ENCODE peak calls at places on chromosome 6, in four cellular contexts. One of them, this sample, is unnamed. For H3K27me3, the result is how much of the 10 kb centered on the place peaks cover.

GRCh38 chr6:27630727-27631613 is 158.1 kb upstream of the ZNF184 start:
- DNase-seq in heart left ventricle: no peak
- DNase-seq in lower lobe of right lung: no peak
- DNase-seq in neuronal stem cell: peak
- DNase-seq in this sample: no peak

GRCh38 chr6:52640170-52640569 is 30.7 kb upstream of the TMEM14A start:
- DNase-seq in heart left ventricle: no peak
- DNase-seq in lower lobe of right lung: no peak
- DNase-seq in neuronal stem cell: no peak
- DNase-seq in this sample: no peak

GRCh38 chr6:120869397-120869796 is 464.9 kb downstream of the TBC1D32 start:
- DNase-seq in neuronal stem cell: peak
- DNase-seq in lower lobe of right lung: no peak
- DNase-seq in heart left ventricle: no peak
- DNase-seq in this sample: no peak

GRCh38 chr6:151430886-151431285 is 21.0 kb downstream of the RMND1 start:
- DNase-seq in heart left ventricle: no peak
- DNase-seq in neuronal stem cell: peak
- DNase-seq in lower lobe of right lung: no peak
- DNase-seq in this sample: no peak

GRCh38 chr6:40947876-40948514 is 91.0 kb downstream of the UNC5CL start:
- DNase-seq in lower lobe of right lung: no peak
- DNase-seq in neuronal stem cell: no peak
- DNase-seq in heart left ventricle: no peak
- DNase-seq in this sample: no peak

GRCh38 chr6:34806738-34807453 is 15.0 kb downstream of the BLTP3A start:
- DNase-seq in lower lobe of right lung: no peak
- DNase-seq in heart left ventricle: no peak
- DNase-seq in neuronal stem cell: no peak
- DNase-seq in this sample: no peak

GRCh38 chr6:81590314-81590691 is 162.2 kb downstream of the TENT5A start:
- DNase-seq in lower lobe of right lung: no peak
- DNase-seq in neuronal stem cell: no peak
- DNase-seq in heart left ventricle: no peak
- DNase-seq in this sample: no peak

GRCh38 chr6:134351615-134352474 is 33.9 kb upstream of the SGK1 start:
- DNase-seq in lower lobe of right lung: no peak
- DNase-seq in neuronal stem cell: no peak
- DNase-seq in heart left ventricle: no peak
- DNase-seq in this sample: no peak

GRCh38 chr6:5159162-5159561 is 74.0 kb downstream of the PPP1R3G start:
- DNase-seq in neuronal stem cell: no peak
- DNase-seq in heart left ventricle: no peak
- DNase-seq in lower lobe of right lung: no peak
- DNase-seq in this sample: no peak

GRCh38 chr6:135240711-135241110 is 59.6 kb downstream of the MYB start:
- DNase-seq in lower lobe of right lung: no peak
- DNase-seq in neuronal stem cell: no peak
- DNase-seq in heart left ventricle: no peak
- DNase-seq in this sample: no peak

GRCh38 chr6:72418495-72418894 is 203.4 kb upstream of the KCNQ5 start:
- DNase-seq in lower lobe of right lung: no peak
- DNase-seq in heart left ventricle: no peak
- DNase-seq in neuronal stem cell: peak
- DNase-seq in this sample: no peak

GRCh38 chr6:31053873-31054272 is 43.6 kb downstream of the MUC22 start:
- DNase-seq in neuronal stem cell: no peak
- DNase-seq in lower lobe of right lung: no peak
- DNase-seq in heart left ventricle: no peak
- DNase-seq in this sample: no peak

GRCh38 chr6:110355727-110356126 is 2.4 kb downstream of the METTL24 start:
- DNase-seq in neuronal stem cell: no peak
- DNase-seq in lower lobe of right lung: no peak
- DNase-seq in heart left ventricle: no peak
- DNase-seq in this sample: no peak

GRCh38 chr6:16181429-16182359 is 52.8 kb downstream of the MYLIP start:
- DNase-seq in heart left ventricle: no peak
- DNase-seq in lower lobe of right lung: peak
- DNase-seq in neuronal stem cell: no peak
- DNase-seq in this sample: no peak

GRCh38 chr6:32291549-32291948 is 67.7 kb upstream of the NOTCH4 start:
- DNase-seq in lower lobe of right lung: no peak
- DNase-seq in neuronal stem cell: no peak
- DNase-seq in heart left ventricle: no peak
- DNase-seq in this sample: no peak

GRCh38 chr6:42514746-42515145 is 49.1 kb upstream of the UBR2 start:
- DNase-seq in lower lobe of right lung: no peak
- DNase-seq in heart left ventricle: no peak
- DNase-seq in neuronal stem cell: no peak
- DNase-seq in this sample: no peak

GRCh38 chr6:41731561-41732086 is 3.8 kb downstream of the TFEB start:
- DNase-seq in heart left ventricle: peak
- DNase-seq in lower lobe of right lung: peak
- DNase-seq in neuronal stem cell: no peak
- DNase-seq in this sample: peak

GRCh38 chr6:126786262-126786661 is 332.2 kb upstream of the RSPO3 start:
- DNase-seq in lower lobe of right lung: no peak
- DNase-seq in neuronal stem cell: no peak
- DNase-seq in heart left ventricle: no peak
- DNase-seq in this sample: no peak

GRCh38 chr6:32436995-32437836 is 2.5 kb upstream of the HLA-DRA start:
- DNase-seq in neuronal stem cell: no peak
- DNase-seq in lower lobe of right lung: no peak
- DNase-seq in heart left ventricle: no peak
- DNase-seq in this sample: no peak

GRCh38 chr6:5175195-5175594 is 85.6 kb downstream of the LYRM4 start:
- DNase-seq in neuronal stem cell: no peak
- DNase-seq in heart left ventricle: no peak
- DNase-seq in lower lobe of right lung: no peak
- DNase-seq in this sample: no peak

GRCh38 chr6:169075211-169075621 is 178.4 kb downstream of the THBS2 start:
- DNase-seq in neuronal stem cell: no peak
- DNase-seq in heart left ventricle: no peak
- DNase-seq in lower lobe of right lung: no peak
- DNase-seq in this sample: peak

GRCh38 chr6:47655719-47656595 is 42.4 kb upstream of the ADGRF4 start:
- DNase-seq in neuronal stem cell: peak
- DNase-seq in lower lobe of right lung: no peak
- DNase-seq in heart left ventricle: no peak
- DNase-seq in this sample: no peak

GRCh38 chr6:75201901-75202672 is 3.8 kb downstream of the COL12A1 start:
- DNase-seq in lower lobe of right lung: peak
- DNase-seq in neuronal stem cell: peak
- DNase-seq in heart left ventricle: no peak
- DNase-seq in this sample: peak

GRCh38 chr6:146444195-146444594 is 99.4 kb upstream of the RAB32 start:
- DNase-seq in lower lobe of right lung: no peak
- DNase-seq in neuronal stem cell: no peak
- DNase-seq in heart left ventricle: no peak
- DNase-seq in this sample: no peak

GRCh38 chr6:113719545-113719944 is 137.6 kb upstream of the MARCKS start:
- DNase-seq in neuronal stem cell: no peak
- DNase-seq in lower lobe of right lung: no peak
- DNase-seq in heart left ventricle: no peak
- DNase-seq in this sample: no peak

GRCh38 chr6:107815846-107816245 is 8.3 kb downstream of the SCML4 start:
- DNase-seq in lower lobe of right lung: no peak
- DNase-seq in neuronal stem cell: no peak
- DNase-seq in heart left ventricle: no peak
- DNase-seq in this sample: no peak

GRCh38 chr6:127177030-127177928 is 58.8 kb downstream of the RSPO3 start:
- DNase-seq in lower lobe of right lung: no peak
- DNase-seq in heart left ventricle: no peak
- DNase-seq in neuronal stem cell: no peak
- DNase-seq in this sample: no peak

GRCh38 chr6:160933256-160933655 is 58.3 kb upstream of the MAP3K4 start:
- DNase-seq in heart left ventricle: no peak
- DNase-seq in neuronal stem cell: no peak
- DNase-seq in lower lobe of right lung: no peak
- DNase-seq in this sample: no peak

GRCh38 chr6:161272600-161273355 is 1.1 kb downstream of the AGPAT4 start:
- DNase-seq in heart left ventricle: no peak
- DNase-seq in neuronal stem cell: peak
- DNase-seq in lower lobe of right lung: no peak
- DNase-seq in this sample: no peak

GRCh38 chr6:26065952-26066380 is 21.3 kb upstream of the HFE start:
- DNase-seq in neuronal stem cell: peak
- DNase-seq in heart left ventricle: no peak
- DNase-seq in lower lobe of right lung: no peak
- DNase-seq in this sample: peak

GRCh38 chr6:41200296-41200900 is 551 bp downstream of the TREML2 start:
- DNase-seq in neuronal stem cell: no peak
- DNase-seq in heart left ventricle: no peak
- DNase-seq in lower lobe of right lung: peak
- DNase-seq in this sample: no peak

GRCh38 chr6:3575701-3576100 is 118.9 kb upstream of the SLC22A23 start:
- DNase-seq in neuronal stem cell: no peak
- DNase-seq in heart left ventricle: no peak
- DNase-seq in lower lobe of right lung: no peak
- DNase-seq in this sample: no peak
- H3K27me3 ChIP-seq in neuronal stem cell: under half
- H3K27me3 ChIP-seq in heart left ventricle: under half
- H3K27me3 ChIP-seq in lower lobe of right lung: under half
- H3K27me3 ChIP-seq in this sample: under half

GRCh38 chr6:109311481-109311880 is 70.8 kb downstream of the CD164 start:
- DNase-seq in lower lobe of right lung: no peak
- DNase-seq in neuronal stem cell: no peak
- DNase-seq in heart left ventricle: no peak
- DNase-seq in this sample: no peak

GRCh38 chr6:109315331-109316129 is 66.7 kb downstream of the CD164 start:
- DNase-seq in heart left ventricle: no peak
- DNase-seq in neuronal stem cell: no peak
- DNase-seq in lower lobe of right lung: no peak
- DNase-seq in this sample: no peak

GRCh38 chr6:109313139-109313538 is 69.1 kb downstream of the CD164 start:
- DNase-seq in neuronal stem cell: no peak
- DNase-seq in heart left ventricle: no peak
- DNase-seq in lower lobe of right lung: no peak
- DNase-seq in this sample: no peak

GRCh38 chr6:109316909-109317308 is 65.4 kb downstream of the CD164 start:
- DNase-seq in neuronal stem cell: no peak
- DNase-seq in heart left ventricle: no peak
- DNase-seq in lower lobe of right lung: no peak
- DNase-seq in this sample: no peak

GRCh38 chr6:109314313-109314712 is 68.0 kb downstream of the CD164 start:
- DNase-seq in neuronal stem cell: no peak
- DNase-seq in lower lobe of right lung: no peak
- DNase-seq in heart left ventricle: no peak
- DNase-seq in this sample: no peak
- H3K27ac ChIP-seq in neuronal stem cell: no peak
- H3K27ac ChIP-seq in lower lobe of right lung: no peak
- H3K27ac ChIP-seq in heart left ventricle: no peak
- H3K27ac ChIP-seq in this sample: no peak

DNA sequence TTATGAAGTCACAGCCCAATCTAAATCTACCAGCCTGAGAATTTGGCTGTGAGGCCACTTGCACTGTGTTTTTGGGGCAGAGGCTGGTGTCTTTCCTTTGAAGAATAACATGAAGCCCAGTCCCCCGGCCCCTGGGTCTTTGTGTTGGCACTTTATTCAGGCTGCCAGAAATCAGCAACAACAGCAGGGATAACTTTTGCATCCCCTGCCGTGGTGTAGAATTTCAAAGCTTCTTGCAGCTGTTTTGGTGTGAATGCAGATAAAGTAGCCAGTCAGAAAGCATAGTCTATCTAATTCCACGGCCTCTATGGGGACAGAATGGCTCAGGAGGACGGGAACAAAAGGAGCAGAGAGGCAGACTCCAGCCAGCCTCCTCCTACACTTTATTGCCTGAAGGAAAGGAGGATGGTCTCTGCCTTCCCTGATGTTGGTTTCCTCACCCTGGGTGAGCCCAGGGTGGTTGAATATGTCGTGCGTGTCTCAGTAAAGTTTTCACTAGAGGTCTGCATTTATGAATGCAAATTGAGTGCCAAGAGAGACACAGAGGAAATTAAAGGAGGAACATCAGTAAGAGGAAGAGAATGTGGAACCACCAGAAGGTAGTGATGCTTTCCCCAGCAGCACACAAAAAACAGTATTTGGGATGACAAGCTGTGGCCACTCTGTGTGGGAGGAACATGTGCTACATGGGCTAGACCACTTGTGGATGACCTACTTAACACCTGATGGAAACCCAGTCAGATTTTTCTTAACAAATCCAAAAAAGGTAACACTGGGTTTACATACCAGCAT is 125.9 kb upstream of the TRAF3IP2 start:
- DNase-seq in heart left ventricle: no peak
- DNase-seq in lower lobe of right lung: no peak
- DNase-seq in neuronal stem cell: peak
- DNase-seq in this sample: no peak
- H3K27me3 ChIP-seq in heart left ventricle: under half
- H3K27me3 ChIP-seq in lower lobe of right lung: under half
- H3K27me3 ChIP-seq in neuronal stem cell: under half
- H3K27me3 ChIP-seq in this sample: under half

GRCh38 chr6:137666202-137666774 is 172.1 kb upstream of the OLIG3 start:
- DNase-seq in heart left ventricle: no peak
- DNase-seq in lower lobe of right lung: no peak
- DNase-seq in neuronal stem cell: no peak
- DNase-seq in this sample: no peak
- H3K27ac ChIP-seq in heart left ventricle: no peak
- H3K27ac ChIP-seq in lower lobe of right lung: no peak
- H3K27ac ChIP-seq in neuronal stem cell: no peak
- H3K27ac ChIP-seq in this sample: no peak

DNA sequence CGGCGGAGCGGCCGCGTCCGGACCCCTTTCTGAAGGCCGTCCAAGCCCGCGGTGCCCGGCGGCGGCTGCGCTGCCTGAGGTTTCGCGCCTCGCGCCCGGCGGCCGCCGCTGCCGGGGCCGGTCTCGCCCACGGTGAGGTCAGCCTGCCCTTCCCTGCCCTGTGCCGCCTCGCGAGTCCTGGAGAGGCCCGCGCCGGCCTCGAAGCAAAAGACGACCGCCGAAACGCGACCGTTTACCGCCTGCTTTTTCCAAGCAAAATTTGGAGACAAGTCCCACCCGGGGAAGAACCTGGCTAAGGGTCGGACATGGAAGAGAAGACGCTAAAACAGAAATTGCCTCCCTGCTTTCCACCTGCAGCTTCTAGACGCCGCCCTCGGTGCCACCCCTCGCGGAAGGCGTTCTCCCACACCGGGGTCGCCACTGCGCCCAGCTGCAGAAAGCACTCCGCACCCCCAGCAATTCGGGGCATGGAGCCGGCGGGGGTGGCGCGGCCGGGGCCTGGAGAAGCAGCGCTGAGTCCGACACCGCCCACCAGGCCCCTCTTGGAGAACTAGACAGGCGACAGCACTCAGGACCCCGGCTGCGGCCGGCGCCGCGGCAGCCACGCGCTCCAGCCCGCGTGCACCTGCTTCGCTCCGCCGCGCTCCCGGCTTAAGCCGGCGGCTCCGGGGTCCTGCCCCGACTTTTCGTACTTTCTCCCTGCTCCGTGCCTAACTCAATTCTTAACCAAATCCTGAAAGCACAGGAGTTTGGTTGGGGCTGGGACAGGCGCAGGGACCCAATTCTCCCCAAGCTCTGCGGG is 11.0 kb upstream of the FOXF2 start:
- DNase-seq in heart left ventricle: no peak
- DNase-seq in neuronal stem cell: peak
- DNase-seq in lower lobe of right lung: no peak
- DNase-seq in this sample: no peak
- H3K27me3 ChIP-seq in heart left ventricle: half or more
- H3K27me3 ChIP-seq in neuronal stem cell: half or more
- H3K27me3 ChIP-seq in lower lobe of right lung: half or more
- H3K27me3 ChIP-seq in this sample: under half

GRCh38 chr6:21733311-21733710 is 139.8 kb downstream of the SOX4 start:
- DNase-seq in neuronal stem cell: no peak
- DNase-seq in heart left ventricle: no peak
- DNase-seq in lower lobe of right lung: no peak
- DNase-seq in this sample: no peak
- H3K27ac ChIP-seq in neuronal stem cell: peak
- H3K27ac ChIP-seq in heart left ventricle: no peak
- H3K27ac ChIP-seq in lower lobe of right lung: no peak
- H3K27ac ChIP-seq in this sample: no peak

This sample was measured in aorta.